ENCODE peak calls at places on chromosome 7, in eight cellular contexts. A, K, O, E, S, T, N and X are unnamed samples.

GRCh38 chr7:144384071-144384470 is 19.4 kb downstream of the NOBOX start:
- DNase-seq in A (no peak), K (no peak), S (no peak), N (peak), T (peak), O (peak), E (no peak), X (peak)

GRCh38 chr7:140035400-140036223 is 27.1 kb downstream of the PARP12 start:
- DNase-seq in E (no peak), T (peak), K (no peak), S (peak), N (peak), A (no peak), O (peak), X (peak)

GRCh38 chr7:75981450-75982305 is 12.7 kb downstream of the TMEM120A start:
- DNase-seq in O (no peak), K (no peak), E (no peak), N (no peak), S (no peak), A (no peak), T (no peak), X (no peak)

GRCh38 chr7:55774327-55775050 is 88.1 kb downstream of the SEPTIN14 start:
- DNase-seq in E (no peak), O (no peak), S (no peak), N (peak), A (no peak), T (no peak), K (no peak), X (peak)

GRCh38 chr7:148856035-148856881 is 27.8 kb downstream of the EZH2 start:
- DNase-seq in K (peak), N (peak), A (peak), E (peak), S (no peak), T (peak), O (peak), X (peak)

GRCh38 chr7:2821842-2822507 is 22.1 kb downstream of the GNA12 start:
- DNase-seq in T (peak), K (no peak), O (peak), N (peak), A (no peak), S (peak), E (no peak), X (peak)

GRCh38 chr7:91957823-91958222 is 17.2 kb downstream of the AKAP9 start:
- DNase-seq in E (no peak), S (no peak), A (no peak), O (peak), T (peak), N (no peak), K (no peak), X (no peak)

GRCh38 chr7:82803411-82803810 is 359.3 kb downstream of the PCLO start:
- DNase-seq in S (no peak), O (no peak), A (no peak), E (no peak), N (no peak), K (no peak), T (no peak), X (no peak)

GRCh38 chr7:139773372-139773771 is 4.4 kb downstream of the HIPK2 start:
- DNase-seq in T (no peak), A (no peak), N (no peak), K (no peak), E (no peak), O (no peak), S (no peak), X (no peak)

GRCh38 chr7:49692516-49692915 is 80.9 kb upstream of the VWC2 start:
- DNase-seq in S (no peak), N (no peak), A (no peak), O (no peak), T (no peak), E (no peak), K (no peak), X (no peak)

GRCh38 chr7:82528577-82529305 is 85.2 kb upstream of the CACNA2D1 start:
- DNase-seq in S (no peak), E (no peak), A (no peak), T (no peak), N (no peak), K (no peak), O (peak), X (no peak)

GRCh38 chr7:123797673-123798526 is 47.1 kb upstream of the HYAL4 start:
- DNase-seq in O (peak), T (peak), N (peak), S (peak), E (peak), A (no peak), K (no peak), X (peak)

GRCh38 chr7:155169498-155170065 is 99.5 kb downstream of the HTR5A start:
- DNase-seq in K (no peak), E (no peak), S (no peak), A (no peak), N (no peak), T (no peak), O (no peak), X (no peak)

GRCh38 chr7:92002720-92003119 is 62.1 kb downstream of the AKAP9 start:
- DNase-seq in O (no peak), T (no peak), N (no peak), K (no peak), A (no peak), S (no peak), E (no peak), X (no peak)

GRCh38 chr7:115679976-115680375 is 350.6 kb downstream of the TFEC start:
- DNase-seq in O (peak), N (peak), E (peak), S (no peak), A (no peak), T (peak), K (no peak), X (peak)

GRCh38 chr7:83166781-83167180 is 4.1 kb upstream of the PCLO start:
- DNase-seq in T (no peak), S (no peak), N (no peak), O (no peak), K (no peak), E (no peak), A (no peak), X (no peak)

GRCh38 chr7:2864999-2865670 is 21.0 kb upstream of the GNA12 start:
- DNase-seq in K (peak), O (peak), S (no peak), E (peak), A (peak), N (peak), T (peak), X (peak)

GRCh38 chr7:156635529-156636385 is 4.8 kb upstream of the RNF32 start:
- DNase-seq in A (no peak), K (no peak), T (no peak), O (no peak), E (no peak), S (no peak), N (peak), X (no peak)

GRCh38 chr7:157268540-157268939 is 68.3 kb upstream of the DNAJB6 start:
- DNase-seq in K (no peak), A (no peak), S (no peak), T (no peak), N (no peak), E (no peak), O (no peak), X (peak)

GRCh38 chr7:26197153-26198115 is 3.1 kb downstream of the HNRNPA2B1 start:
- DNase-seq in K (no peak), T (peak), E (peak), O (no peak), N (no peak), A (no peak), S (no peak), X (no peak)

GRCh38 chr7:106964455-106964854 is 80.0 kb upstream of the PRKAR2B start:
- DNase-seq in A (no peak), O (no peak), S (no peak), N (no peak), T (no peak), K (no peak), E (no peak), X (no peak)

GRCh38 chr7:144391823-144392255 is 11.7 kb downstream of the NOBOX start:
- DNase-seq in N (peak), A (peak), E (peak), K (no peak), O (peak), T (peak), S (no peak), X (peak)

GRCh38 chr7:11817111-11817710 is 14.8 kb downstream of the THSD7A start:
- DNase-seq in A (no peak), K (no peak), E (no peak), N (no peak), S (no peak), O (no peak), T (no peak), X (no peak)

GRCh38 chr7:143222782-143223181 is 945 bp downstream of the TAS2R40 start:
- DNase-seq in N (no peak), S (no peak), O (no peak), T (no peak), E (peak), K (no peak), A (no peak), X (no peak)

GRCh38 chr7:120070201-120070600 is 202.8 kb upstream of the KCND2 start:
- DNase-seq in K (no peak), E (no peak), O (no peak), S (no peak), A (no peak), T (no peak), N (no peak), X (no peak)

GRCh38 chr7:139526578-139527544 is 3.4 kb downstream of the CLEC2L start:
- DNase-seq in A (no peak), T (peak), O (peak), K (no peak), S (peak), N (no peak), E (no peak), X (peak)

GRCh38 chr7:30706865-30707264 is 24.6 kb upstream of the CRHR2 start:
- DNase-seq in T (no peak), S (no peak), E (no peak), K (no peak), N (no peak), O (no peak), A (no peak), X (no peak)

GRCh38 chr7:40572810-40573470 is 438.1 kb downstream of the SUGCT start:
- DNase-seq in E (no peak), A (no peak), O (peak), N (no peak), S (no peak), T (peak), K (no peak), X (peak)

GRCh38 chr7:28410628-28411578 is 1.4 kb upstream of the CREB5 start:
- DNase-seq in E (no peak), A (no peak), K (peak), T (peak), S (no peak), N (peak), O (peak), X (peak)

GRCh38 chr7:107874605-107875446 is 16.2 kb upstream of the DLD start:
- DNase-seq in A (peak), K (no peak), T (peak), N (peak), E (peak), S (no peak), O (peak), X (peak)

GRCh38 chr7:142188846-142189245 is 69.0 kb downstream of the PRSS58 start:
- DNase-seq in A (no peak), S (no peak), K (no peak), O (no peak), E (no peak), T (peak), N (peak), X (peak)

GRCh38 chr7:66055321-66055956 is 20.2 kb upstream of the ASL start:
- DNase-seq in E (no peak), S (peak), T (peak), O (peak), N (no peak), A (no peak), K (no peak), X (peak)

GRCh38 chr7:153616808-153617207 is 435.4 kb upstream of the DPP6 start:
- DNase-seq in T (no peak), K (no peak), S (no peak), O (no peak), A (no peak), E (no peak), N (no peak), X (no peak)

GRCh38 chr7:1510780-1511154 is 6.6 kb upstream of the INTS1 start:
- DNase-seq in K (no peak), E (peak), T (no peak), A (no peak), S (no peak), N (no peak), O (no peak), X (no peak)

GRCh38 chr7:99379043-99379577 is 4.6 kb downstream of the ARPC1B start:
- DNase-seq in N (peak), K (no peak), E (peak), S (peak), T (peak), A (peak), O (peak), X (peak)

GRCh38 chr7:137696376-137696775 is 150.4 kb downstream of the DGKI start:
- DNase-seq in N (no peak), S (no peak), A (no peak), K (no peak), O (no peak), T (peak), E (no peak), X (peak)

GRCh38 chr7:42511027-42511426 is 274.0 kb upstream of the GLI3 start:
- DNase-seq in T (peak), S (no peak), K (no peak), A (no peak), E (no peak), N (peak), O (no peak), X (peak)

GRCh38 chr7:45709168-45710034 is 135.2 kb downstream of the ADCY1 start:
- DNase-seq in A (no peak), O (no peak), E (no peak), S (peak), N (no peak), K (no peak), T (peak), X (peak)

GRCh38 chr7:150739045-150739432 is 1.8 kb downstream of the GIMAP5 start:
- DNase-seq in S (no peak), E (no peak), A (no peak), K (no peak), T (no peak), N (no peak), O (no peak), X (no peak)
- TF ChIP-seq CTCF in S (no peak), E (no peak), A (no peak), K (no peak), T (no peak), N (peak), O (no peak), X (no peak)

GRCh38 chr7:18154707-18155106 is 127.1 kb upstream of the PRPS1L1 start:
- DNase-seq in E (no peak), T (no peak), S (no peak), N (no peak), K (no peak), O (no peak), A (no peak), X (no peak)

GRCh38 chr7:18153183-18153748 is 125.6 kb upstream of the PRPS1L1 start:
- DNase-seq in A (no peak), K (no peak), N (no peak), S (no peak), O (no peak), T (no peak), E (no peak), X (no peak)

DNA sequence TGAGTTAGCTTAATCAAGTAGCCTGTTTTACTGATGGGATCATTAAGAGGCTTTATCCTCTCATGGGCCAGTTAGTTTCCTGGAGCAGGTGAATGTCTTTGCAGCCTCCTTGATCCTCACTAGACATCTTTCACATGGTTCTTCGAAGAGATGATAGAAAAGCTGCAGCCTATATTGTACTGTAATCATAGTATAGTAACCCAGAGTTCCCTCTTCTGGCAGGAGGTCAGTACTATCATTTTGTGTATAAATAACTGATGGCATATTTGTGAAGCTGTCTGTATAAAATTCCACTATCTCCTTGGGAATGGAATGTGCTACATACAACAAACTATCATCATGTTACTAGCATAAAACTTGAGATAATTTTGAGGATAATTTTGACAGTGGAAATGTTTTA is 123.8 kb upstream of the PRPS1L1 start:
- DNase-seq in K (no peak), E (no peak), N (no peak), S (no peak), O (no peak), T (peak), A (no peak), X (peak)
- TF ChIP-seq CTCF in K (no peak), E (no peak), N (no peak), S (peak), O (peak), T (no peak), A (no peak), X (no peak)

GRCh38 chr7:8724080-8724718 is 290.8 kb downstream of the NXPH1 start:
- DNase-seq in A (no peak), E (peak), S (no peak), O (peak), N (peak), T (peak), K (peak), X (peak)
- TF ChIP-seq CTCF in A (no peak), E (peak), S (no peak), O (peak), N (peak), T (peak), K (peak), X (peak)

GRCh38 chr7:118648002-118648401 is 423.5 kb downstream of the ANKRD7 start:
- DNase-seq in N (no peak), O (no peak), E (no peak), S (no peak), T (no peak), K (no peak), A (no peak), X (no peak)
- TF ChIP-seq CTCF in N (no peak), O (no peak), E (no peak), S (no peak), T (no peak), K (no peak), A (no peak), X (no peak)

GRCh38 chr7:36507868-36508440 is 118.3 kb downstream of the ANLN start:
- DNase-seq in O (no peak), K (no peak), A (no peak), N (no peak), E (no peak), T (no peak), S (no peak), X (no peak)

GRCh38 chr7:36506130-36506794 is 116.6 kb downstream of the ANLN start:
- DNase-seq in O (no peak), A (no peak), N (no peak), S (no peak), K (no peak), E (no peak), T (no peak), X (no peak)

GRCh38 chr7:36512607-36513006 is 122.9 kb downstream of the ANLN start:
- DNase-seq in K (no peak), T (no peak), N (no peak), O (no peak), S (no peak), E (no peak), A (no peak), X (no peak)

GRCh38 chr7:36509962-36510361 is 120.3 kb downstream of the ANLN start:
- DNase-seq in O (no peak), N (no peak), A (no peak), T (no peak), S (no peak), E (no peak), K (no peak), X (no peak)

GRCh38 chr7:36506820-36507219 is 117.2 kb downstream of the ANLN start:
- DNase-seq in K (no peak), S (no peak), N (no peak), E (no peak), O (no peak), A (no peak), T (peak), X (peak)
- TF ChIP-seq CTCF in K (no peak), S (no peak), N (no peak), E (no peak), O (no peak), A (no peak), T (no peak), X (no peak)

GRCh38 chr7:98251844-98252639 is at the start of gene TECPR1:
- DNase-seq in N (peak), E (peak), A (peak), S (peak), K (peak), T (peak), O (peak), X (peak)
- TF ChIP-seq CTCF in N (no peak), E (no peak), A (peak), S (no peak), K (no peak), T (no peak), O (peak), X (no peak)

GRCh38 chr7:387132-388022 is 97.4 kb downstream of the FOXL3 start:
- DNase-seq in K (no peak), T (no peak), N (no peak), E (no peak), A (no peak), S (no peak), O (no peak), X (no peak)
- TF ChIP-seq CTCF in K (no peak), T (no peak), N (no peak), E (no peak), A (no peak), S (no peak), O (no peak), X (no peak)